ENCODE peak calls at places on chromosomes 4 and X, in six cellular contexts. One of them, this sample, is unnamed.

GRCh38 chr4:37879365-37879764 is 11.5 kb upstream of the TBC1D1 start:
- DNase-seq in AG10803: no peak
- DNase-seq in activated CD4-positive, alpha-beta T cell treated with anti-CD3 and anti-CD28 coated beads, Interleukin-2, amount 50 U/mL, for 1 hour: no peak
- DNase-seq in astrocyte of the spinal cord: no peak
- DNase-seq in right lobe of liver: no peak
- DNase-seq in Right ventricle myocardium superior: no peak
- DNase-seq in this sample: no peak

GRCh38 chr4:41205130-41205529 is 9.2 kb downstream of the APBB2 start:
- DNase-seq in AG10803: no peak
- DNase-seq in activated CD4-positive, alpha-beta T cell treated with anti-CD3 and anti-CD28 coated beads, Interleukin-2, amount 50 U/mL, for 1 hour: no peak
- DNase-seq in astrocyte of the spinal cord: no peak
- DNase-seq in right lobe of liver: no peak
- DNase-seq in Right ventricle myocardium superior: no peak
- DNase-seq in this sample: no peak

GRCh38 chr4:102825261-102826071 is 1.9 kb downstream of the UBE2D3 start:
- DNase-seq in AG10803: peak; percentile 78
- DNase-seq in activated CD4-positive, alpha-beta T cell treated with anti-CD3 and anti-CD28 coated beads, Interleukin-2, amount 50 U/mL, for 1 hour: peak; percentile 16
- DNase-seq in astrocyte of the spinal cord: peak; percentile 75
- DNase-seq in right lobe of liver: no peak
- DNase-seq in Right ventricle myocardium superior: no peak
- DNase-seq in this sample: peak; percentile 11

GRCh38 chr4:47631161-47631560 is 146.1 kb downstream of the ATP10D start:
- DNase-seq in AG10803: no peak
- DNase-seq in activated CD4-positive, alpha-beta T cell treated with anti-CD3 and anti-CD28 coated beads, Interleukin-2, amount 50 U/mL, for 1 hour: no peak
- DNase-seq in astrocyte of the spinal cord: no peak
- DNase-seq in right lobe of liver: no peak
- DNase-seq in Right ventricle myocardium superior: no peak
- DNase-seq in this sample: no peak

GRCh38 chr4:189124149-189124758 is 816.4 kb upstream of the FRG1 start:
- DNase-seq in AG10803: peak; percentile 25
- DNase-seq in activated CD4-positive, alpha-beta T cell treated with anti-CD3 and anti-CD28 coated beads, Interleukin-2, amount 50 U/mL, for 1 hour: no peak
- DNase-seq in astrocyte of the spinal cord: peak; percentile 42
- DNase-seq in right lobe of liver: no peak
- DNase-seq in Right ventricle myocardium superior: no peak
- DNase-seq in this sample: no peak

GRCh38 chrX:23720117-23720677 is 22.9 kb downstream of the ACOT9 start:
- DNase-seq in AG10803: no peak
- DNase-seq in activated CD4-positive, alpha-beta T cell treated with anti-CD3 and anti-CD28 coated beads, Interleukin-2, amount 50 U/mL, for 1 hour: no peak
- DNase-seq in astrocyte of the spinal cord: no peak
- DNase-seq in right lobe of liver: no peak
- DNase-seq in Right ventricle myocardium superior: no peak
- DNase-seq in this sample: no peak

GRCh38 chr4:87551361-87551760 is 22.2 kb upstream of the SPARCL1 start:
- DNase-seq in AG10803: no peak
- DNase-seq in activated CD4-positive, alpha-beta T cell treated with anti-CD3 and anti-CD28 coated beads, Interleukin-2, amount 50 U/mL, for 1 hour: no peak
- DNase-seq in astrocyte of the spinal cord: no peak
- DNase-seq in right lobe of liver: no peak
- DNase-seq in Right ventricle myocardium superior: no peak
- DNase-seq in this sample: no peak

GRCh38 chrX:7201481-7201880 is 53.5 kb upstream of the PUDP start:
- DNase-seq in AG10803: no peak
- DNase-seq in activated CD4-positive, alpha-beta T cell treated with anti-CD3 and anti-CD28 coated beads, Interleukin-2, amount 50 U/mL, for 1 hour: no peak
- DNase-seq in astrocyte of the spinal cord: peak; percentile 47
- DNase-seq in right lobe of liver: no peak
- DNase-seq in Right ventricle myocardium superior: no peak
- DNase-seq in this sample: no peak

GRCh38 chr4:23932935-23933334 is 43.1 kb upstream of the PPARGC1A start:
- DNase-seq in AG10803: peak; percentile 62
- DNase-seq in activated CD4-positive, alpha-beta T cell treated with anti-CD3 and anti-CD28 coated beads, Interleukin-2, amount 50 U/mL, for 1 hour: no peak
- DNase-seq in astrocyte of the spinal cord: peak; percentile 69
- DNase-seq in right lobe of liver: no peak
- DNase-seq in Right ventricle myocardium superior: no peak
- DNase-seq in this sample: no peak

GRCh38 chr4:17094811-17095210 is 196.4 kb upstream of the LDB2 start:
- DNase-seq in AG10803: peak; percentile 34
- DNase-seq in activated CD4-positive, alpha-beta T cell treated with anti-CD3 and anti-CD28 coated beads, Interleukin-2, amount 50 U/mL, for 1 hour: no peak
- DNase-seq in astrocyte of the spinal cord: no peak
- DNase-seq in right lobe of liver: no peak
- DNase-seq in Right ventricle myocardium superior: no peak
- DNase-seq in this sample: no peak

GRCh38 chrX:39714471-39714870 is 383.3 kb downstream of the BCOR start:
- DNase-seq in AG10803: no peak
- DNase-seq in activated CD4-positive, alpha-beta T cell treated with anti-CD3 and anti-CD28 coated beads, Interleukin-2, amount 50 U/mL, for 1 hour: no peak
- DNase-seq in astrocyte of the spinal cord: no peak
- DNase-seq in right lobe of liver: no peak
- DNase-seq in Right ventricle myocardium superior: no peak
- DNase-seq in this sample: no peak

GRCh38 chr4:148926861-148927260 is 484.6 kb upstream of the NR3C2 start:
- DNase-seq in AG10803: peak; percentile 14
- DNase-seq in activated CD4-positive, alpha-beta T cell treated with anti-CD3 and anti-CD28 coated beads, Interleukin-2, amount 50 U/mL, for 1 hour: no peak
- DNase-seq in astrocyte of the spinal cord: peak; percentile 16
- DNase-seq in right lobe of liver: no peak
- DNase-seq in Right ventricle myocardium superior: peak; percentile 64
- DNase-seq in this sample: no peak

GRCh38 chrX:74923942-74924448 is 1.3 kb downstream of the NEXMIF start:
- DNase-seq in AG10803: peak; percentile 4
- DNase-seq in activated CD4-positive, alpha-beta T cell treated with anti-CD3 and anti-CD28 coated beads, Interleukin-2, amount 50 U/mL, for 1 hour: peak; percentile 9
- DNase-seq in astrocyte of the spinal cord: no peak
- DNase-seq in right lobe of liver: no peak
- DNase-seq in Right ventricle myocardium superior: peak; percentile 34
- DNase-seq in this sample: no peak

GRCh38 chrX:56786889-56787733 is 58.1 kb downstream of the NBDY start:
- DNase-seq in AG10803: no peak
- DNase-seq in activated CD4-positive, alpha-beta T cell treated with anti-CD3 and anti-CD28 coated beads, Interleukin-2, amount 50 U/mL, for 1 hour: no peak
- DNase-seq in astrocyte of the spinal cord: no peak
- DNase-seq in right lobe of liver: peak; percentile 2
- DNase-seq in Right ventricle myocardium superior: no peak
- DNase-seq in this sample: no peak

GRCh38 chrX:43953218-43953617 is 20.0 kb downstream of the NDP start:
- DNase-seq in AG10803: peak; percentile 19
- DNase-seq in activated CD4-positive, alpha-beta T cell treated with anti-CD3 and anti-CD28 coated beads, Interleukin-2, amount 50 U/mL, for 1 hour: no peak
- DNase-seq in astrocyte of the spinal cord: peak; percentile 11
- DNase-seq in right lobe of liver: no peak
- DNase-seq in Right ventricle myocardium superior: no peak
- DNase-seq in this sample: no peak

GRCh38 chr4:147312376-147313046 is 168.4 kb upstream of the EDNRA start:
- DNase-seq in AG10803: peak; percentile 25
- DNase-seq in activated CD4-positive, alpha-beta T cell treated with anti-CD3 and anti-CD28 coated beads, Interleukin-2, amount 50 U/mL, for 1 hour: no peak
- DNase-seq in astrocyte of the spinal cord: peak; percentile 38
- DNase-seq in right lobe of liver: no peak
- DNase-seq in Right ventricle myocardium superior: no peak
- DNase-seq in this sample: no peak

GRCh38 chr4:43132010-43132582 is 239.6 kb downstream of the GRXCR1 start:
- DNase-seq in AG10803: peak; percentile 53
- DNase-seq in activated CD4-positive, alpha-beta T cell treated with anti-CD3 and anti-CD28 coated beads, Interleukin-2, amount 50 U/mL, for 1 hour: peak; percentile 17
- DNase-seq in astrocyte of the spinal cord: peak; percentile 77
- DNase-seq in right lobe of liver: peak; percentile 70
- DNase-seq in Right ventricle myocardium superior: peak; percentile 46
- DNase-seq in this sample: no peak

GRCh38 chr4:157806176-157806575 is 366.6 kb downstream of the GASK1B start:
- DNase-seq in AG10803: no peak
- DNase-seq in activated CD4-positive, alpha-beta T cell treated with anti-CD3 and anti-CD28 coated beads, Interleukin-2, amount 50 U/mL, for 1 hour: no peak
- DNase-seq in astrocyte of the spinal cord: no peak
- DNase-seq in right lobe of liver: no peak
- DNase-seq in Right ventricle myocardium superior: no peak
- DNase-seq in this sample: no peak

GRCh38 chr4:151717909-151718613 is 42.7 kb downstream of the GATB start:
- DNase-seq in AG10803: no peak
- DNase-seq in activated CD4-positive, alpha-beta T cell treated with anti-CD3 and anti-CD28 coated beads, Interleukin-2, amount 50 U/mL, for 1 hour: no peak
- DNase-seq in astrocyte of the spinal cord: no peak
- DNase-seq in right lobe of liver: no peak
- DNase-seq in Right ventricle myocardium superior: no peak
- DNase-seq in this sample: no peak

GRCh38 chrX:37912286-37912685 is 64.9 kb upstream of the DYNLT3 start:
- DNase-seq in AG10803: peak; percentile 11
- DNase-seq in activated CD4-positive, alpha-beta T cell treated with anti-CD3 and anti-CD28 coated beads, Interleukin-2, amount 50 U/mL, for 1 hour: no peak
- DNase-seq in astrocyte of the spinal cord: peak; percentile 38
- DNase-seq in right lobe of liver: no peak
- DNase-seq in Right ventricle myocardium superior: no peak
- DNase-seq in this sample: no peak

GRCh38 chrX:40167240-40168182 is 69.8 kb upstream of the BCOR start:
- DNase-seq in AG10803: no peak
- DNase-seq in activated CD4-positive, alpha-beta T cell treated with anti-CD3 and anti-CD28 coated beads, Interleukin-2, amount 50 U/mL, for 1 hour: no peak
- DNase-seq in astrocyte of the spinal cord: no peak
- DNase-seq in right lobe of liver: peak; percentile 31
- DNase-seq in Right ventricle myocardium superior: peak; percentile 60
- DNase-seq in this sample: no peak

GRCh38 chr4:10203851-10204250 is 87.3 kb upstream of the WDR1 start:
- DNase-seq in AG10803: no peak
- DNase-seq in activated CD4-positive, alpha-beta T cell treated with anti-CD3 and anti-CD28 coated beads, Interleukin-2, amount 50 U/mL, for 1 hour: no peak
- DNase-seq in astrocyte of the spinal cord: no peak
- DNase-seq in right lobe of liver: no peak
- DNase-seq in Right ventricle myocardium superior: no peak
- DNase-seq in this sample: no peak

GRCh38 chr4:84849051-84849640 is 117.3 kb downstream of the WDFY3 start:
- DNase-seq in AG10803: no peak
- DNase-seq in activated CD4-positive, alpha-beta T cell treated with anti-CD3 and anti-CD28 coated beads, Interleukin-2, amount 50 U/mL, for 1 hour: no peak
- DNase-seq in astrocyte of the spinal cord: no peak
- DNase-seq in right lobe of liver: no peak
- DNase-seq in Right ventricle myocardium superior: no peak
- DNase-seq in this sample: no peak

GRCh38 chr4:118869808-118870342 is 18.8 kb upstream of the SYNPO2 start:
- DNase-seq in AG10803: peak; percentile 70
- DNase-seq in activated CD4-positive, alpha-beta T cell treated with anti-CD3 and anti-CD28 coated beads, Interleukin-2, amount 50 U/mL, for 1 hour: no peak
- DNase-seq in astrocyte of the spinal cord: peak; percentile 41
- DNase-seq in right lobe of liver: no peak
- DNase-seq in Right ventricle myocardium superior: no peak
- DNase-seq in this sample: no peak

This sample was measured in activated gamma-delta T cell treated with Interleukin-2 at 50 U/mL for 16 hours.